ENCODE peak calls at places on chromosomes 5 and 9, in four cellular contexts. T, Q, B and X are unnamed samples.

GRCh38 chr5:176702952-176703641 is 55.8 kb downstream of the TSPAN17 start:
- DNase-seq in B (no peak), Q (no peak), T (no peak), X (no peak)

GRCh38 chr5:91224969-91225368 is 158.1 kb downstream of the ARRDC3 start:
- DNase-seq in Q (no peak), T (no peak), B (no peak), X (no peak)

GRCh38 chr9:18473551-18474279 is at the start of gene ADAMTSL1:
- DNase-seq in B (no peak), T (peak), Q (peak), X (peak)

GRCh38 chr9:76419782-76420380 is 25.7 kb upstream of the RFK start:
- DNase-seq in B (no peak), T (no peak), Q (no peak), X (no peak)

GRCh38 chr5:94181940-94182339 is 436.5 kb downstream of the KIAA0825 start:
- DNase-seq in Q (no peak), B (no peak), T (peak), X (no peak)

GRCh38 chr9:101455656-101456235 is 20.2 kb upstream of the ALDOB start:
- DNase-seq in B (no peak), T (peak), Q (no peak), X (no peak)

GRCh38 chr5:55570026-55570425 is 35.3 kb upstream of the PLPP1 start:
- DNase-seq in B (no peak), Q (peak), T (no peak), X (no peak)

GRCh38 chr9:122318284-122318683 is 52.5 kb upstream of the PTGS1 start:
- DNase-seq in B (no peak), T (peak), Q (no peak), X (no peak)

GRCh38 chr9:33765411-33765810 is 29.9 kb upstream of the PRSS3 start:
- DNase-seq in Q (no peak), T (peak), B (no peak), X (no peak)

GRCh38 chr5:172857982-172858381 is 23.9 kb downstream of the ERGIC1 start:
- DNase-seq in Q (no peak), B (no peak), T (no peak), X (no peak)

GRCh38 chr5:125257057-125257970 is 510.9 kb upstream of the ZNF608 start:
- DNase-seq in T (peak), B (no peak), Q (no peak), X (no peak)

GRCh38 chr9:105063665-105064247 is 135.8 kb upstream of the ABCA1 start:
- DNase-seq in Q (peak), T (peak), B (no peak), X (no peak)

GRCh38 chr9:128720841-128721486 is 3.0 kb downstream of the ZDHHC12 start:
- DNase-seq in Q (no peak), T (no peak), B (no peak), X (no peak)

GRCh38 chr9:123049589-123050222 is 16.2 kb downstream of the GPR21 start:
- DNase-seq in T (peak), Q (peak), B (no peak), X (no peak)

GRCh38 chr9:111961575-111961974 is 65.0 kb downstream of the UGCG start:
- DNase-seq in B (no peak), T (peak), Q (no peak), X (no peak)

GRCh38 chr9:78692871-78693270 is 395.9 kb downstream of the PSAT1 start:
- DNase-seq in B (no peak), Q (no peak), T (no peak), X (no peak)

GRCh38 chr9:114611516-114612271 is 603 bp downstream of the TMEM268 start:
- DNase-seq in T (peak), Q (peak), B (peak), X (peak)

GRCh38 chr5:159185773-159186172 is 23.6 kb downstream of the RNF145 start:
- DNase-seq in Q (no peak), T (no peak), B (no peak), X (no peak)

GRCh38 chr5:1008451-1009358 is at the start of gene NKD2:
- DNase-seq in T (no peak), Q (no peak), B (peak), X (no peak)

GRCh38 chr5:137146402-137146889 is 352.7 kb downstream of the SPOCK1 start:
- DNase-seq in B (no peak), T (peak), Q (peak), X (peak)

GRCh38 chr9:85016389-85016997 is 347.0 kb downstream of the NTRK2 start:
- DNase-seq in T (no peak), B (no peak), Q (peak), X (peak)

GRCh38 chr5:139458580-139459407 is 3.7 kb downstream of the ECSCR start:
- DNase-seq in T (peak), Q (no peak), B (no peak), X (no peak)

GRCh38 chr5:85000671-85001070 is 616.0 kb upstream of the EDIL3 start:
- DNase-seq in T (peak), B (no peak), Q (no peak), X (no peak)

GRCh38 chr9:113616716-113617496 is 153.4 kb downstream of the RGS3 start:
- DNase-seq in B (peak), T (no peak), Q (no peak), X (no peak)

GRCh38 chr9:84754896-84755295 is 85.4 kb downstream of the NTRK2 start:
- DNase-seq in T (no peak), B (no peak), Q (no peak), X (no peak)

GRCh38 chr5:180291234-180291940 is 496 bp downstream of the MAPK9 start:
- DNase-seq in T (no peak), B (no peak), Q (no peak), X (peak)

GRCh38 chr5:436641-436975 is 6.4 kb upstream of the EXOC3 start:
- DNase-seq in Q (no peak), B (no peak), T (no peak), X (no peak)

GRCh38 chr5:170232786-170233185 is at the start of gene C5orf58:
- DNase-seq in B (no peak), Q (no peak), T (no peak), X (no peak)

GRCh38 chr9:99296375-99296951 is 74.4 kb downstream of the SEC61B start:
- DNase-seq in Q (no peak), T (peak), B (peak), X (peak)

GRCh38 chr5:172749881-172750608 is 20.9 kb downstream of the DUSP1 start:
- DNase-seq in Q (no peak), B (no peak), T (peak), X (no peak)

GRCh38 chr5:154194348-154195329 is 4.1 kb downstream of the GALNT10 start:
- DNase-seq in Q (no peak), B (no peak), T (peak), X (no peak)

DNA sequence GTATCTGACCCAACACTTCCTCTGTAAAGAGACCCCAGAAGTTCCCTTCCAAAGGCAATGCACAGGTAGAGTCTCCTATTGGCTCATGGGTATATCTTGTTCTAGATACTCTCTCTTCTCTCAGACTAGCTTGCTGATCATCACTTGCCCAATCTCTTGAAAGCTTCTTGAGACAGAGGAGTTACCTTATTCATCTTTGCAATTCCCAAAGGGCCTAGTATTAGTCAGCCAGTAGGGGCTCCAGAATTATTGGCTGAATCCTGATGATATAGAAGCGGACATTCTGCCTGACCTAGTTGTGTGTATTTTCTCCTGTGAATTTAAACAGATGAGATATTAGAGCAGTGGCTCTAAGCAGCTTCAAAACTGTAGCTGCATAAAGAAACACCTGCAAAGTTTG is 304.0 kb upstream of the KLF4 start:
- DNase-seq in T (no peak), B (no peak), Q (no peak), X (no peak)
- H3K27ac ChIP-seq in T (no peak), B (no peak), Q (no peak), X (no peak)

GRCh38 chr9:121298689-121299112 is 30.7 kb downstream of the GSN start:
- DNase-seq in Q (peak), B (no peak), T (no peak), X (no peak)

GRCh38 chr9:121299125-121299466 is 31.1 kb downstream of the GSN start:
- DNase-seq in Q (no peak), B (peak), T (no peak), X (no peak)

GRCh38 chr9:121299467-121300282 is 31.7 kb downstream of the GSN start:
- DNase-seq in B (peak), Q (peak), T (no peak), X (peak)

GRCh38 chr9:121301881-121302286 is 33.9 kb downstream of the GSN start:
- DNase-seq in B (peak), Q (no peak), T (no peak), X (no peak)

DNA sequence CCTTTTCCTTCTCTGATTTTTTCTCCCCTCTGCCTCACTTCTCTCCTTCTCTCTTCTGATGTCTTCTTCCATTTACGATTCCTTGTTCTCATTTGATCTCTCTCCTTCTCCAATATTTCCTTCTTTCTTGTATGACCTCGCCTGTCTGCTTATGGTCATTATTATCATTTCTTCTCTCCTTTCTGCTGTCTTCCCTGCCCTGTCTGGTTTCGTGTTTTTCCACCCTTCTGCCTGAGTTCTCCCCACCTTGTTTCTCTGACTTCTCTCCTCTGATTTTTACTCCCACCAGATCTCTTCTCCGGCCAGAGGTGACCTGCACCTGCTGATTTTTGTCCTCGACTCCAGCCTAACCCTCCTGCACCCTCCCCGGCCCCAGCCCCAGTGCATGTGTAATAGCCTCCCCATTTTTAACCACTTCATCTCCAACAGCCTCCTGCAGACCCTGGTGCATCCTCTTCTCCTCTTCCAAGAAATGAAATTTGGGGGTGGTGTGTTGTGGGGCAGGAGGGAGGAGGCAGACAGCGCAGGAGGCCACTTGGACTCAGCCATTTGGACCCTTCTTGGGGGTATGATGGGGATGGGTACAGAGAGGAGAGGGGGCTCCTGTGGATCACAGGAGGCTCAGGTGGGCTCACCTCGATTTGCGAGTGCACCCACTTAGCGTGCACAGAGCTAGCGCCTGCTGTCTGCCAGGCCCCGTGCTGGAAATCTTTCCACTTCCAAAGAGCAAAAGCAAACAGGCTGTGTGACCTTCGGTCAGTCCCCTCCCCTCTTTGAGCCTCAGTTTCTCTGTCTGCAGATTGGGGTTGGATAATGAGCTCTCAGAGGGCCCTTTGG is 32.5 kb downstream of the GSN start:
- DNase-seq in Q (no peak), T (no peak), B (peak), X (no peak)
- H3K27ac ChIP-seq in Q (peak), T (peak), B (no peak), X (peak)

GRCh38 chr5:150506571-150507282 is 1.2 kb upstream of the NDST1 start:
- DNase-seq in B (no peak), T (no peak), Q (no peak), X (peak)

GRCh38 chr5:150505041-150505511 is 2.9 kb upstream of the NDST1 start:
- DNase-seq in Q (no peak), B (no peak), T (no peak), X (no peak)

GRCh38 chr5:150507283-150508020 is 479 bp upstream of the NDST1 start:
- DNase-seq in Q (no peak), T (no peak), B (no peak), X (no peak)

GRCh38 chr5:150503977-150504620 is 3.8 kb upstream of the NDST1 start:
- DNase-seq in Q (no peak), B (no peak), T (no peak), X (no peak)

DNA sequence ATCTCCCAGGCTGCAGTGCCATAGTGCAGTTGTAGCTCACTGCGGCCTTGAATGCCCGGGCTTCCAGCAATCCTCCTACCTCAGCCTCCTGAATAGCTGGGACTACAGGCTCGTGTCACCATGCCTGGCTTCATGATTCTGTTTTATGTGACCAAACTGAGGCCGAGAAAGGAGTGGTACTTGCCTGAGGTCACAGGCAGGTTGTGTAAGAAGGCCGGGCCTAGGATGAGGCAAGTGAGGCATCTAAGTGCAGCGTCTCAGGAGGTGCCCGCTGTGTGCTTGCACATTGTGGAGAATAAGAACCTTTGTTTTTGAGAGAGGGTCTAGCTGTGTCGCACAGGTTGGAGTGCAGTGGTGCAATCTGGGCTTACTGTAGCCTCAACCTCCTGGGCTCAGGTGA is 2.1 kb upstream of the NDST1 start:
- DNase-seq in T (no peak), B (no peak), Q (no peak), X (no peak)
- H3K27ac ChIP-seq in T (no peak), B (no peak), Q (peak), X (peak)

GRCh38 chr5:132365213-132365612 is 4.3 kb upstream of the SLC22A5 start:
- DNase-seq in T (no peak), Q (no peak), B (no peak), X (no peak)
- H3K27ac ChIP-seq in T (no peak), Q (no peak), B (no peak), X (no peak)

DNA sequence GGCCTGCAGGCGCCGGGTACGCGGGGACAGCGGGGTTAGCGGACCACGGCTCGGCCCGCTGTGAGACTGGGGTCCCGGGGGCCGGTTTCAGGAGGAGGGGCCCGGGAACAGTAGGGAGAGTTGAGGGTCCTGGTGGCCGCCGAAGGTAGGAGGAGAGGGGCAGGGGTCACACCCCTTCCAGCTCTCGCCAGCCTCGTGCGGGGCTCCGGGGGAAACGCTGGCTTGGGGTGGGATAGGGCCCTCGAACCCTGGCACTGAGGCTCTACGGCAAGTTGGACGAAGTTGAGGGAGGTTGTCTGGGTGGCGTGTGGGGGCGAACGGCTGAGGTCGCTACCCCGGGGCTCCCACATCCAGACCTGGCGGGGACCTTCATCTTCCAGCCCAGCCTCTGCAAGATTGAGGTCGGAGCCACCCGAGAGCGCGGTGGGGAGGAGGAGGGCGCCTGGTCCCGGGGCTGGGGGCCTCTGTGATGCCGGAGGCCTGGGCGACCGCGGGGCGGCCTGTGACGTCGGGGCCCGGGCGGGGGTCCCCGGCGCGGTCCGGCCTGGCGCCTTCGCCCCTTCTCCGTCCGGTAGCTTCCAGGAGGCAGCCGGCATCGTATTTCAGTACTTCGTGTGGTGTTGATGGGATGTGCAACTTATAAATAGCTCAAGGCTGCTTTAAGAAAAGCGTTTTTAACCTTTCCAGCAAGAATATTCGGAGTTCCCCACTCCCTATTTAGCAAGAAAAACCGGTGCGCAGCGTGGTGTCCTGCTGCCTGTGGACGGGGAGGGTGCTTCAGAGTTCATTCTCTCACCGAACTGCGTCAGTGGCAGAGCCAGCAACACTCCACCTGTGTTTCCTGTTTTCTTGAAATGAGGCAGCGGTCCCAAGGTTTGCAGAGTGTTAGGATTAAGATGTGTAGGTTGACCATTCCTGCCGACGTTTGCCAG is 910 bp downstream of the HABP4 start:
- DNase-seq in T (peak), Q (peak), B (peak), X (no peak)
- H3K27ac ChIP-seq in T (peak), Q (peak), B (no peak), X (peak)

DNA sequence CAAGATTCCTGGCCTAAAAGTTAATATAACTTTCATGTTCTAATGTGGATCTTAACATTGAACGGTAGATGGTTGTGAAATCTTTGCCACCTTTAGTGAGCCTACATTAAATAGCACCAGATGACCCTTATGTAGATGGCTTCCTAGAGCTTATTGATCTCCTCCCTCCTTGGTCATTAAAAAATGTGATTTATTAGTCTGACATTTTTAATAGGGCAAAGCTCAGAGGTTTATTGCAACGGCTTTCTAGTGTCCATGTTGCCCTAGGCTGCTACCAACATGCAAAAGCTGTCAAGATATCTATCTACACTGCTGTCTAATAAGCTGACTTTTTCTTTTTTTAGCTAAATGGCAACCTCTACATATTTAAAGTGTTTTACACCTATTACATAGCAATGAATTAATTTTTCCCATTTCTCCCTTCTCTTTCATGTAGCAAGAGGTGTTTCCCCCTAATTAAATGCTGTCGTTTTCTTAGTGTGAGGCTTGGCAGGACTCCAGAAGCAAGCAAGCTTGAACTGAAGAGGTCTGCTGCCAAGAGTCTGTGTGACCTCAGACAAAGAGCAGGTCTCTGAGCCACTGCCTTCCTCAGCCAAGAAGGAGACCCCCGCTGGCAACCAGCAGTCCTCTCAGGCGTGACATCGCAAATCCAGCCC is 79.5 kb downstream of the GAS1 start:
- DNase-seq in B (no peak), Q (no peak), T (no peak), X (no peak)
- H3K27ac ChIP-seq in B (no peak), Q (no peak), T (no peak), X (no peak)